ENCODE peak calls at places on chromosomes 4 and X, in eight cellular contexts. Q is SW480; D is lung microvascular endothelial cell; F is EL; G is retina; N is tibial artery; M is frontal cortex; A is CD8-positive, alpha-beta memory T cell. T is an unnamed sample.

GRCh38 chr4:1604706-1605205 is 79.4 kb downstream of the FAM53A start:
- DNase-seq in M (no peak), N (no peak), G (no peak), D (no peak), A (no peak), F (no peak), Q (peak), T (no peak)

GRCh38 chr4:44121210-44121609 is 327.4 kb downstream of the KCTD8 start:
- DNase-seq in Q (no peak), M (no peak), N (no peak), G (no peak), A (no peak), D (peak), F (no peak), T (no peak)

GRCh38 chrX:129771266-129771995 is 8.3 kb upstream of the SASH3 start:
- DNase-seq in A (no peak), G (no peak), N (no peak), D (no peak), Q (no peak), F (no peak), M (no peak), T (no peak)

GRCh38 chr4:173506780-173507211 is 23.2 kb downstream of the HAND2 start:
- DNase-seq in F (no peak), M (peak), Q (no peak), G (peak), A (no peak), N (no peak), D (no peak), T (no peak)

GRCh38 chrX:24245201-24245600 is 68.7 kb downstream of the SUPT20HL2 start:
- DNase-seq in D (no peak), N (no peak), A (no peak), G (no peak), M (no peak), Q (peak), F (peak), T (peak)

GRCh38 chrX:132435222-132435621 is 53.6 kb downstream of the MBNL3 start:
- DNase-seq in N (no peak), F (no peak), A (no peak), Q (no peak), G (no peak), M (no peak), D (no peak), T (no peak)

GRCh38 chrX:10900585-10901289 is 210.4 kb upstream of the HCCS start:
- DNase-seq in D (peak), G (no peak), A (no peak), Q (peak), M (no peak), F (peak), N (no peak), T (peak)

GRCh38 chrX:1591102-1591862 is at the start of gene AKAP17A:
- DNase-seq in F (peak), N (peak), G (peak), A (peak), M (peak), Q (peak), D (peak), T (peak)

GRCh38 chr4:109044446-109044845 is 258.0 kb downstream of the COL25A1 start:
- DNase-seq in D (no peak), N (no peak), M (no peak), Q (no peak), A (no peak), F (no peak), G (no peak), T (no peak)

GRCh38 chr4:105327222-105327621 is 146.6 kb downstream of the PPA2 start:
- DNase-seq in F (no peak), M (no peak), A (no peak), G (no peak), N (no peak), Q (no peak), D (no peak), T (no peak)

GRCh38 chr4:68451246-68452211 is 4.3 kb downstream of the TMPRSS11E start:
- DNase-seq in D (no peak), N (no peak), Q (peak), G (no peak), F (no peak), M (no peak), A (no peak), T (no peak)

GRCh38 chrX:57964975-57965374 is 54.7 kb upstream of the ZXDA start:
- DNase-seq in F (no peak), A (no peak), N (no peak), D (no peak), M (no peak), Q (no peak), G (peak), T (no peak)

GRCh38 chr4:164508836-164509235 is 245.1 kb upstream of the SMIM31 start:
- DNase-seq in Q (no peak), A (no peak), G (no peak), F (no peak), M (no peak), D (no peak), N (no peak), T (no peak)

GRCh38 chr4:85595796-85596559 is 121.0 kb downstream of the ARHGAP24 start:
- DNase-seq in G (no peak), A (no peak), Q (no peak), F (no peak), M (no peak), N (no peak), D (no peak), T (no peak)

GRCh38 chrX:16022580-16023170 is 100.7 kb upstream of the GRPR start:
- DNase-seq in G (no peak), F (peak), A (no peak), N (no peak), Q (peak), M (no peak), D (peak), T (peak)

GRCh38 chr4:30718889-30719252 is 1.3 kb upstream of the PCDH7 start:
- DNase-seq in G (no peak), M (peak), F (peak), Q (no peak), D (peak), A (no peak), N (no peak), T (peak)